ENCODE peak calls at places on chromosomes 12 and 14, in six cellular contexts. One of them, this sample, is unnamed.

GRCh38 chr14:68984686-68985085 is 5.6 kb upstream of the ACTN1 start:
- DNase-seq in mesendoderm: no peak
- DNase-seq in neuronal stem cell: no peak
- DNase-seq in H9: no peak
- DNase-seq in IMR-90: no peak
- DNase-seq in H1: no peak
- DNase-seq in this sample: no peak

GRCh38 chr12:88472248-88472647 is 108.0 kb downstream of the KITLG start:
- DNase-seq in mesendoderm: no peak
- DNase-seq in neuronal stem cell: no peak
- DNase-seq in H9: no peak
- DNase-seq in IMR-90: peak
- DNase-seq in H1: no peak
- DNase-seq in this sample: no peak

GRCh38 chr14:92880851-92881250 is 42.1 kb upstream of the CHGA start:
- DNase-seq in mesendoderm: peak
- DNase-seq in neuronal stem cell: no peak
- DNase-seq in H9: peak
- DNase-seq in IMR-90: peak
- DNase-seq in H1: peak
- DNase-seq in this sample: no peak

GRCh38 chr12:99983721-99984258 is 946 bp downstream of the ANKS1B start:
- DNase-seq in mesendoderm: peak
- DNase-seq in neuronal stem cell: no peak
- DNase-seq in H9: peak
- DNase-seq in IMR-90: no peak
- DNase-seq in H1: peak
- DNase-seq in this sample: no peak

GRCh38 chr14:84098261-84098660 is 1431.7 kb upstream of the FLRT2 start:
- DNase-seq in mesendoderm: no peak
- DNase-seq in neuronal stem cell: no peak
- DNase-seq in H9: no peak
- DNase-seq in IMR-90: no peak
- DNase-seq in H1: no peak
- DNase-seq in this sample: no peak

GRCh38 chr12:57896437-57897201 is 44.7 kb upstream of the ATP23 start:
- DNase-seq in mesendoderm: peak
- DNase-seq in neuronal stem cell: peak
- DNase-seq in H9: peak
- DNase-seq in IMR-90: peak
- DNase-seq in H1: peak
- DNase-seq in this sample: peak

GRCh38 chr12:14443531-14443930 is 78.0 kb downstream of the ATF7IP start:
- DNase-seq in mesendoderm: no peak
- DNase-seq in neuronal stem cell: no peak
- DNase-seq in H9: no peak
- DNase-seq in IMR-90: peak
- DNase-seq in H1: no peak
- DNase-seq in this sample: peak

GRCh38 chr14:56126514-56126913 is 8.3 kb downstream of the PELI2 start:
- DNase-seq in mesendoderm: no peak
- DNase-seq in neuronal stem cell: no peak
- DNase-seq in H9: no peak
- DNase-seq in IMR-90: no peak
- DNase-seq in H1: no peak
- DNase-seq in this sample: no peak

GRCh38 chr14:95609398-95609990 is 74.6 kb downstream of the GLRX5 start:
- DNase-seq in mesendoderm: peak
- DNase-seq in neuronal stem cell: peak
- DNase-seq in H9: peak
- DNase-seq in IMR-90: peak
- DNase-seq in H1: peak
- DNase-seq in this sample: peak

GRCh38 chr14:80618751-80619329 is 322.7 kb downstream of the CEP128 start:
- DNase-seq in mesendoderm: no peak
- DNase-seq in neuronal stem cell: no peak
- DNase-seq in H9: no peak
- DNase-seq in IMR-90: peak
- DNase-seq in H1: no peak
- DNase-seq in this sample: peak

GRCh38 chr12:48716168-48716492 is 377 bp downstream of the CCNT1 start:
- DNase-seq in mesendoderm: no peak
- DNase-seq in neuronal stem cell: no peak
- DNase-seq in H9: no peak
- DNase-seq in IMR-90: no peak
- DNase-seq in H1: no peak
- DNase-seq in this sample: no peak

GRCh38 chr12:98559666-98560065 is 33.8 kb upstream of the SLC25A3 start:
- DNase-seq in mesendoderm: no peak
- DNase-seq in neuronal stem cell: no peak
- DNase-seq in H9: no peak
- DNase-seq in IMR-90: no peak
- DNase-seq in H1: no peak
- DNase-seq in this sample: no peak

GRCh38 chr12:50614167-50614762 is 109.5 kb downstream of the DIP2B start:
- DNase-seq in mesendoderm: peak
- DNase-seq in neuronal stem cell: no peak
- DNase-seq in H9: no peak
- DNase-seq in IMR-90: peak
- DNase-seq in H1: no peak
- DNase-seq in this sample: peak

GRCh38 chr12:78797201-78797931 is 67.2 kb upstream of the SYT1 start:
- DNase-seq in mesendoderm: no peak
- DNase-seq in neuronal stem cell: no peak
- DNase-seq in H9: no peak
- DNase-seq in IMR-90: peak
- DNase-seq in H1: no peak
- DNase-seq in this sample: no peak

GRCh38 chr14:43872222-43872621 is 634.9 kb downstream of the FSCB start:
- DNase-seq in mesendoderm: peak
- DNase-seq in neuronal stem cell: no peak
- DNase-seq in H9: peak
- DNase-seq in IMR-90: no peak
- DNase-seq in H1: no peak
- DNase-seq in this sample: no peak

GRCh38 chr12:117360551-117361311 is 695 bp downstream of the NOS1 start:
- DNase-seq in mesendoderm: peak
- DNase-seq in neuronal stem cell: no peak
- DNase-seq in H9: peak
- DNase-seq in IMR-90: no peak
- DNase-seq in H1: peak
- DNase-seq in this sample: no peak

GRCh38 chr12:101235686-101236085 is 25.6 kb upstream of the SLC5A8 start:
- DNase-seq in mesendoderm: no peak
- DNase-seq in neuronal stem cell: no peak
- DNase-seq in H9: no peak
- DNase-seq in IMR-90: no peak
- DNase-seq in H1: no peak
- DNase-seq in this sample: no peak

GRCh38 chr12:3777206-3777809 is 24.4 kb upstream of the CRACR2A start:
- DNase-seq in mesendoderm: peak
- DNase-seq in neuronal stem cell: peak
- DNase-seq in H9: no peak
- DNase-seq in IMR-90: peak
- DNase-seq in H1: no peak
- DNase-seq in this sample: peak

GRCh38 chr12:31685801-31686200 is 26.3 kb downstream of the ETFBKMT start:
- DNase-seq in mesendoderm: no peak
- DNase-seq in neuronal stem cell: no peak
- DNase-seq in H9: no peak
- DNase-seq in IMR-90: no peak
- DNase-seq in H1: no peak
- DNase-seq in this sample: no peak
- H3K4me2 ChIP-seq in mesendoderm: no peak
- H3K4me2 ChIP-seq in neuronal stem cell: no peak
- H3K4me2 ChIP-seq in H9: no peak
- H3K4me2 ChIP-seq in IMR-90: no peak
- H3K4me2 ChIP-seq in H1: no peak
- H3K4me2 ChIP-seq in this sample: no peak

GRCh38 chr12:104571328-104571727 is 114.6 kb downstream of the CHST11 start:
- DNase-seq in mesendoderm: no peak
- DNase-seq in neuronal stem cell: no peak
- DNase-seq in H9: no peak
- DNase-seq in IMR-90: no peak
- DNase-seq in H1: no peak
- DNase-seq in this sample: no peak

GRCh38 chr12:104568881-104569280 is 112.1 kb downstream of the CHST11 start:
- DNase-seq in mesendoderm: no peak
- DNase-seq in neuronal stem cell: no peak
- DNase-seq in H9: no peak
- DNase-seq in IMR-90: no peak
- DNase-seq in H1: no peak
- DNase-seq in this sample: no peak

GRCh38 chr12:104567832-104568490 is 111.2 kb downstream of the CHST11 start:
- DNase-seq in mesendoderm: peak
- DNase-seq in neuronal stem cell: no peak
- DNase-seq in H9: no peak
- DNase-seq in IMR-90: no peak
- DNase-seq in H1: no peak
- DNase-seq in this sample: no peak

GRCh38 chr12:104570174-104570907 is 113.6 kb downstream of the CHST11 start:
- DNase-seq in mesendoderm: no peak
- DNase-seq in neuronal stem cell: no peak
- DNase-seq in H9: no peak
- DNase-seq in IMR-90: no peak
- DNase-seq in H1: no peak
- DNase-seq in this sample: no peak

DNA sequence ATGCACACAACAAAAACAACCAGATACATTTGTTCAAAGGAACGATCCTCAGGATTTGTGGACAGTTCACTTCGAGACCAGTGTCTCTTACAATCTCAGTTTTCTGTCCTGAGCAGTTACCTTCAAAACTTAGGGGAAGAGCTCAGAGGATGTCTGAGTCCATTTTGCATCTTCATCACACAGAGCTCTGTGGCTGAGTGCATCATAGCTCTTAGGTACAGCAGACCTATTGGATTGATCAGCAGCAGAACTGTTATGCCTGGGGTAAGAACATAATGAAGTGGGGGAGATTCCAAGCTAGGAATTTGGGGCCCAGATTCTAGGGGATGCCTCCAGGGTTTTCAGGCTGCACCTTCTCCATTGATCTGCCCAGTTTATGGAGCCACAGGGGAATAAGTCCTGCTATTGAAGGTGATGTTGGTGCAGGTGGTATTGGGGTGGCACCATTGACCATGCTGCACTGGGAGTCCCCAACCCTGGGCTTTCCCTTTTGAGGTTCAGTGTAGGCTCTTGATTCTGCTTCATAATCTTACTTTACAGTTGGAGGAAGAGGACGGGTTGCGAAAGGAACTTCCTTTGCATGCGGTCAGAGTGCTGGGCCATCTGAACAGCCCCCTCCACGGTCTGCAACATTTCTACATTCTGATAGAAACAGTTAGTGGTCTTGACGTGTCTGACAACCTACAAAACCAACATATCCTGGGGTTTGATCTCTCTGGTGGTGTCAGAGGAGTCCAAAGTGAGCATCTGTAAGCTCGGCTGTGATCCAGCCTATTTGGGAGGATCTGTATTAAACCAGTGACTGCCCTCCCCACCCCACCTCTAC is 112.8 kb downstream of the CHST11 start:
- DNase-seq in mesendoderm: no peak
- DNase-seq in neuronal stem cell: no peak
- DNase-seq in H9: no peak
- DNase-seq in IMR-90: no peak
- DNase-seq in H1: no peak
- DNase-seq in this sample: no peak
- H3K9ac ChIP-seq in mesendoderm: no peak
- H3K9ac ChIP-seq in neuronal stem cell: no peak
- H3K9ac ChIP-seq in H9: no peak
- H3K9ac ChIP-seq in IMR-90: no peak
- H3K9ac ChIP-seq in H1: no peak
- H3K9ac ChIP-seq in this sample: no peak

GRCh38 chr14:21025374-21026151 is 702 bp upstream of the NDRG2 start:
- DNase-seq in mesendoderm: peak
- DNase-seq in neuronal stem cell: peak
- DNase-seq in H9: peak
- DNase-seq in IMR-90: no peak
- DNase-seq in H1: peak
- DNase-seq in this sample: no peak
- H2BK5ac ChIP-seq in mesendoderm: peak
- H2BK5ac ChIP-seq in neuronal stem cell: no peak
- H2BK5ac ChIP-seq in H9: no peak
- H2BK5ac ChIP-seq in IMR-90: no peak
- H2BK5ac ChIP-seq in H1: peak
- H2BK5ac ChIP-seq in this sample: no peak

GRCh38 chr12:114687802-114688201 is 3.8 kb upstream of the TBX3 start:
- DNase-seq in mesendoderm: peak
- DNase-seq in neuronal stem cell: no peak
- DNase-seq in H9: no peak
- DNase-seq in IMR-90: no peak
- DNase-seq in H1: no peak
- DNase-seq in this sample: no peak
- H3K4me2 ChIP-seq in mesendoderm: peak
- H3K4me2 ChIP-seq in neuronal stem cell: no peak
- H3K4me2 ChIP-seq in H9: no peak
- H3K4me2 ChIP-seq in IMR-90: peak
- H3K4me2 ChIP-seq in H1: no peak
- H3K4me2 ChIP-seq in this sample: no peak

GRCh38 chr12:56103066-56103711 is 1.2 kb upstream of the PA2G4 start:
- DNase-seq in mesendoderm: no peak
- DNase-seq in neuronal stem cell: no peak
- DNase-seq in H9: no peak
- DNase-seq in IMR-90: no peak
- DNase-seq in H1: no peak
- DNase-seq in this sample: no peak
- H3K9ac ChIP-seq in mesendoderm: peak
- H3K9ac ChIP-seq in neuronal stem cell: no peak
- H3K9ac ChIP-seq in H9: no peak
- H3K9ac ChIP-seq in IMR-90: no peak
- H3K9ac ChIP-seq in H1: no peak
- H3K9ac ChIP-seq in this sample: peak

GRCh38 chr12:108912361-108912760 is 32.5 kb downstream of the DAO start:
- DNase-seq in mesendoderm: no peak
- DNase-seq in neuronal stem cell: no peak
- DNase-seq in H9: no peak
- DNase-seq in IMR-90: no peak
- DNase-seq in H1: no peak
- DNase-seq in this sample: no peak
- H2BK5ac ChIP-seq in mesendoderm: no peak
- H2BK5ac ChIP-seq in neuronal stem cell: no peak
- H2BK5ac ChIP-seq in H9: no peak
- H2BK5ac ChIP-seq in IMR-90: no peak
- H2BK5ac ChIP-seq in H1: no peak
- H2BK5ac ChIP-seq in this sample: no peak

DNA sequence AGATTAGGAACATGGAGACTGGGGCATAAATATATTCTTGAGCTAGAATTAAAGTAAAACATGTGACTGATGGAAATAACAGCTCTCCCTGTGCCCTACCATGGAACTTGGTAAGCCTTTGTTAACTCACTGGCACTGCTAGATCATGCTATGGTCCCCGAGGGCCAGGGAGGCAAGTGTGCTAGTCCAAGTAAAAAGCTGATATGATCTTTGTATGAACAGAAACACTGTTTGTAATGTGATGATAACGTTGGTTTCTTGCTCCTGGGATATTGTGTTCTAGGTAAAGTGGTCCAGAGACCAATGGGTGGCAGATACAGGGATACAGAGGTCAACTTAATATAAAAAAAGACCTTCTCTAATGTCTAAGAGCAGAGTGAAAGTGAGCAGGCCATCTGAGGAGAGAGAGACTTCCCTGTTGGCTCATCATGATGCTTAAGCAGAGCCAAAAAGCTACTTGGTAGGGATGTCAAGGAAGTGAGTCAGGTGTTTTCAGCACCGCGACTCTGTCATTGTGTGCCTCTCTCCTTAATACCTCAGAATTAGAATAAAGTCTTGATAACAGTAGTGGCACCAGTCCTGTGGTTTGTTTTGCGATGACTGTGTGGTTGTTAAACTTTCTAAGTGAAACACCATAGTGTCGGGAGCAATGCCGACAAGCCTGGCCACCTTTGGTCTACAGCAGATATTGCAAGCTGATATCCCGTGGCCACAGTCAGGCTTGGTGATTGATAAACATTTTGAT is 27.7 kb downstream of the BICD1 start:
- DNase-seq in mesendoderm: no peak
- DNase-seq in neuronal stem cell: no peak
- DNase-seq in H9: no peak
- DNase-seq in IMR-90: peak
- DNase-seq in H1: no peak
- DNase-seq in this sample: peak
- H3K4me2 ChIP-seq in mesendoderm: no peak
- H3K4me2 ChIP-seq in neuronal stem cell: no peak
- H3K4me2 ChIP-seq in H9: no peak
- H3K4me2 ChIP-seq in IMR-90: peak
- H3K4me2 ChIP-seq in H1: no peak
- H3K4me2 ChIP-seq in this sample: no peak

This sample was measured in mesenchymal stem cell.